ENCODE peak calls at places on chromosome 1, in eight cellular contexts. I is HCT116, N is heart left ventricle, Q is K562, U is A549, X is GM12878, H is upper lobe of left lung, V is HepG2. O is an unnamed sample.

GRCh38 chr1:82840192-82840591 is 1039.5 kb downstream of the ADGRL2 start:
- ATAC-seq in I (no peak), N (no peak), Q (no peak), U (no peak), X (no peak), H (no peak), V (no peak), O (no peak)

GRCh38 chr1:43373034-43373940 is 5.5 kb upstream of the ELOVL1 start:
- ATAC-seq in I (peak; percentile 70), N (no peak), Q (no peak), U (peak; percentile 69), X (no peak), H (no peak), V (no peak), O (no peak)

GRCh38 chr1:83500987-83501591 is 497.8 kb downstream of the TTLL7 start:
- ATAC-seq in I (no peak), N (no peak), Q (no peak), U (no peak), X (peak; percentile 91), H (no peak), V (no peak), O (no peak)

GRCh38 chr1:66618390-66618789 is 84.4 kb downstream of the SGIP1 start:
- ATAC-seq in I (no peak), N (no peak), Q (no peak), U (no peak), X (no peak), H (no peak), V (no peak), O (no peak)

GRCh38 chr1:76239470-76239918 is 164.9 kb downstream of the ST6GALNAC3 start:
- ATAC-seq in I (no peak), N (no peak), Q (no peak), U (no peak), X (no peak), H (no peak), V (no peak), O (no peak)

GRCh38 chr1:204584699-204585372 is 68.6 kb downstream of the MDM4 start:
- ATAC-seq in I (no peak), N (no peak), Q (peak; percentile 68), U (no peak), X (no peak), H (no peak), V (peak; percentile 33), O (no peak)

GRCh38 chr1:7572654-7573152 is 198.4 kb upstream of the VAMP3 start:
- ATAC-seq in I (no peak), N (no peak), Q (peak; percentile 43), U (no peak), X (no peak), H (peak; percentile 20), V (no peak), O (no peak)

GRCh38 chr1:3740038-3740437 is 12.2 kb upstream of the CCDC27 start:
- ATAC-seq in I (no peak), N (no peak), Q (no peak), U (no peak), X (no peak), H (no peak), V (no peak), O (no peak)

GRCh38 chr1:237470712-237471310 is 419.9 kb downstream of the ZP4 start:
- ATAC-seq in I (no peak), N (peak; percentile 74), Q (peak; percentile 31), U (peak; percentile 54), X (no peak), H (no peak), V (no peak), O (no peak)

GRCh38 chr1:174719194-174719593 is 271.4 kb downstream of the GPR52 start:
- ATAC-seq in I (no peak), N (no peak), Q (no peak), U (no peak), X (no peak), H (no peak), V (no peak), O (no peak)

GRCh38 chr1:182381962-182382819 is 9.4 kb downstream of the GLUL start:
- ATAC-seq in I (no peak), N (no peak), Q (peak; percentile 27), U (no peak), X (no peak), H (no peak), V (peak; percentile 5), O (peak; percentile 14)

GRCh38 chr1:182752077-182752826 is 37.3 kb upstream of the NPL start:
- ATAC-seq in I (no peak), N (no peak), Q (no peak), U (no peak), X (no peak), H (no peak), V (no peak), O (no peak)

GRCh38 chr1:180888870-180889269 is 23.8 kb upstream of the KIAA1614 start:
- ATAC-seq in I (no peak), N (no peak), Q (no peak), U (no peak), X (peak; percentile 96), H (no peak), V (no peak), O (no peak)

GRCh38 chr1:3892748-3893147 is 7.3 kb downstream of the C1orf174 start:
- ATAC-seq in I (no peak), N (no peak), Q (no peak), U (no peak), X (no peak), H (no peak), V (no peak), O (no peak)

GRCh38 chr1:14679027-14679688 is 80.7 kb downstream of the KAZN start:
- ATAC-seq in I (no peak), N (no peak), Q (no peak), U (no peak), X (no peak), H (no peak), V (no peak), O (no peak)

GRCh38 chr1:54545916-54546635 is 2.0 kb upstream of the ACOT11 start:
- ATAC-seq in I (no peak), N (no peak), Q (no peak), U (no peak), X (no peak), H (no peak), V (no peak), O (no peak)

GRCh38 chr1:54542962-54543539 is 5.0 kb upstream of the ACOT11 start:
- ATAC-seq in I (no peak), N (no peak), Q (no peak), U (no peak), X (no peak), H (peak; percentile 1), V (no peak), O (no peak)

GRCh38 chr1:54540891-54541290 is 7.1 kb upstream of the ACOT11 start:
- ATAC-seq in I (no peak), N (no peak), Q (no peak), U (no peak), X (no peak), H (no peak), V (no peak), O (no peak)

GRCh38 chr1:54543729-54544496 is 4.1 kb upstream of the ACOT11 start:
- ATAC-seq in I (no peak), N (no peak), Q (no peak), U (no peak), X (no peak), H (no peak), V (no peak), O (no peak)

DNA sequence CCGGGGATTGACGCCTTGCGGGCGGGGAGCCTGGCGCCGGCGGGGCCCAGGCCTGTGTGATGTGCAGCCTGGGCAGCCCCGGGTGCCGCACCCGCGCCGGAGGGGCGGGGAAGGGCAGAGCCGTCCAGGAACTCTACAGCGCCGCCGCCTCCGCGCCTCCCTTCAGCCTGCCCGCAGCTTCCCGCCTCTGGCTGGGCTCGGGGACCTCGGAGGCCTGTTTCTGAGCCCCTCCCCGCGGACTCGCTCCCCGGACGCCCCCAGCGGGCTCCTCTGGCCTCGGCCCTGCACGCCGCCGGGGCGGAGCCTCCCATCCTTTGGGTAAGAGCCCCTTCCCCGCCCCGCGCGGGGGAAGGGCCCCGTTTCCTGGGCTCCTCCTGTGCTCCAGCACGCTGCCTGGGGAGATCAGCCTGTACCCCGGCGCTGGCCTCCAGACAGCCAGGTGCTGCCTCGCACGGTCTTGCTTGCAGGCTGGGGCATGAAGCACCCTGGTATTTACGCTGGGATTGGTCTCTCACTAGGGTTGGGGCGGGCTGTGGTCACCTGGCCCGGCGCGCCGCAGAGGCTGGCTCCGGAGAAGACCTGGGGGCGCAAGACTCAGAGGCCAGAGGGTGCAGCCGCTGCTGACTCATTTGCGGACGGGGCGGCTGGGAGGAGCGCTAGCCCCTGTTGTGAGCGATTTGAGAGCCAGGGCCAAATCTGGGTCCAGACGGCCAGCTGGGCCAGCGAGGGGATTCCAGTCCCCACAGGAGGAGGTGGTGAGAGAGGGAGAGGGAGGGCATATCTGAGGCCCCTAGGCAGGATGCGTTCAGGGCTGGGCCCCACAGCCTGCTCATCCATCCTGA is 5.7 kb upstream of the ACOT11 start:
- ATAC-seq in I (peak; percentile 83), N (peak; percentile 38), Q (peak; percentile 79), U (peak; percentile 90), X (peak; percentile 87), H (peak; percentile 92), V (peak; percentile 93), O (peak; percentile 90)
- TF ChIP-seq POLR2A in I (no peak), N (no peak), Q (no peak), U (peak; percentile 58), X (peak; percentile 24), H (no peak), V (peak; percentile 64), O (no peak)

GRCh38 chr1:45010855-45011811 is at the start of gene HECTD3:
- ATAC-seq in I (peak; percentile 82), N (peak; percentile 87), Q (peak; percentile 78), U (peak; percentile 93), X (peak; percentile 92), H (peak; percentile 94), V (peak; percentile 89), O (peak; percentile 76)
- TF ChIP-seq POLR2A in I (peak; percentile 27), N (no peak), Q (peak; percentile 63), U (peak; percentile 51), X (peak; percentile 86), H (no peak), V (peak; percentile 82), O (peak; percentile 63)

GRCh38 chr1:206923009-206923960 is 1.5 kb upstream of the FCMR start:
- ATAC-seq in I (no peak), N (no peak), Q (no peak), U (no peak), X (peak; percentile 54), H (peak; percentile 18), V (no peak), O (peak; percentile 5)
- TF ChIP-seq POLR2A in I (no peak), N (no peak), Q (no peak), U (no peak), X (peak; percentile 78), H (no peak), V (no peak), O (no peak)

DNA sequence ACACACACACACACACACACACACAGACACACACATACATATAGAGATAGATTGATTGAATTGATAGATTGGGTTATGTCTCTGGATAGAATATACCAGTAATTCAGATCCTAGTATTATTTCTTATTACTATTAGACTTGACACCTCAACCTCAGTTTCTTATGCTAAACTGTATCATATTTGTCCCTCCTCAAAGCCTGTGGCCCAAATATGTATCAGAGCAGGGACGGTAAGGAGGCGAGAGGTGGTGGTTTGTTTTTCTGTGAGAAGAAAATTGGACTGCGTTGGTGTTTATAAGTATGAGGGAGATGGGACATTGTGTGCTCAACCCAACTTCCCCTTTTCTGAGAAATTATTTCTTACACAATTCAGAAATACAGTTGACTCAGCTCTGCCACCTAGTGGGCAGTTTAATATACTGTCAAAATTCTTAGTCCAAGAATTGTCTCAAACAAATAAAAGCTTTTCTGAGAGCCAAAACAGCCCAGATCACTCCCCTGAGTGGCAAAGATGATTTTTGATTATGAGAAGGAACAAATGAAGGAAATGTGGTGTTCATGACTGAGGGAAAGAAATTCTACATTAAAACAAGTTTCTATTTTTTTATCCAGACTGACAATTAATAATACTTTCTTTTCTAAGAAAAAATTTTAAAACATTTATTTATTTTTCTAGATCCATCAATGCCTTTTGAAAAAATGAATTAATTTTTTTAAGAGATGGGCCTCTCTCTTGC is 10.8 kb upstream of the TXNIP start:
- ATAC-seq in I (peak; percentile 74), N (peak; percentile 83), Q (peak; percentile 85), U (peak; percentile 68), X (peak; percentile 97), H (peak; percentile 92), V (peak; percentile 46), O (peak; percentile 96)
- TF ChIP-seq POLR2A in I (no peak), N (no peak), Q (peak; percentile 47), U (no peak), X (no peak), H (no peak), V (no peak), O (peak; percentile 72)

O was measured in gastroesophageal sphincter.